ENCODE peak calls at places on chromosome 2, in ten cellular contexts. C is pancreas; W is left lung; K is CD4-positive, alpha-beta T cell; V is AG04450; F is Karpas-422; Z is iPS DF 6.9; Y is GM23248; J is brain microvascular endothelial cell; D is transverse colon. L is an unnamed sample.
A peak's percentile ranks its signal among the peaks of the same experiment; 100 is the strongest.

GRCh38 chr2:241865416-241865956 is 4.0 kb upstream of the RTP5 start:
- DNase-seq in D (no peak), J (no peak), Z (no peak), C (no peak), Y (no peak), F (no peak), W (no peak), K (no peak), V (no peak), L (no peak)

GRCh38 chr2:95017308-95017630 is 8.2 kb upstream of the MAL start:
- DNase-seq in K (no peak), Z (no peak), W (no peak), V (no peak), J (no peak), Y (no peak), F (no peak), D (no peak), C (no peak), L (no peak)

GRCh38 chr2:144382848-144383247 is 137.1 kb downstream of the ZEB2 start:
- DNase-seq in D (no peak), C (no peak), W (no peak), J (no peak), K (no peak), F (no peak), V (no peak), Z (no peak), Y (no peak), L (no peak)

GRCh38 chr2:229417176-229417575 is 146.1 kb upstream of the PID1 start:
- DNase-seq in Z (no peak), D (no peak), J (no peak), W (no peak), C (no peak), Y (no peak), K (no peak), F (no peak), V (no peak), L (no peak)

GRCh38 chr2:23028106-23028505 is 356.9 kb upstream of the KLHL29 start:
- DNase-seq in Z (no peak), C (no peak), Y (no peak), W (no peak), K (no peak), F (peak; percentile 82), D (no peak), V (no peak), J (no peak), L (no peak)

GRCh38 chr2:214130115-214130514 is 280.7 kb upstream of the VWC2L start:
- DNase-seq in J (no peak), F (no peak), K (no peak), V (no peak), W (no peak), C (peak; percentile 11), Y (no peak), Z (no peak), D (no peak), L (no peak)

GRCh38 chr2:128449226-128450061 is 130.8 kb upstream of the HS6ST1 start:
- DNase-seq in J (no peak), W (peak; percentile 54), D (no peak), Y (no peak), C (no peak), F (no peak), Z (no peak), K (no peak), V (no peak), L (no peak)

GRCh38 chr2:42567806-42568429 is 514 bp upstream of the MTA3 start:
- DNase-seq in K (no peak), Z (no peak), C (peak; percentile 48), J (peak; percentile 7), W (no peak), Y (peak; percentile 25), F (peak; percentile 98), V (no peak), D (peak; percentile 72), L (no peak)

GRCh38 chr2:19804861-19805260 is 96.9 kb downstream of the TTC32 start:
- DNase-seq in D (no peak), W (no peak), V (no peak), K (no peak), Z (no peak), F (no peak), C (no peak), Y (no peak), J (no peak), L (no peak)

GRCh38 chr2:126656311-126657145 is 570 bp downstream of the GYPC start:
- DNase-seq in V (no peak), W (peak; percentile 90), K (no peak), J (peak; percentile 28), C (peak; percentile 20), Y (peak; percentile 70), Z (no peak), F (peak; percentile 73), D (peak; percentile 35), L (no peak)

GRCh38 chr2:126658316-126658909 is 2.5 kb downstream of the GYPC start:
- DNase-seq in Y (no peak), J (no peak), Z (no peak), V (no peak), W (no peak), D (no peak), C (no peak), K (no peak), F (no peak), L (no peak)

GRCh38 chr2:126655500-126656310 is at the start of gene GYPC:
- DNase-seq in Y (peak; percentile 78), W (peak; percentile 89), V (peak; percentile 26), C (peak; percentile 43), Z (no peak), F (peak; percentile 77), J (peak; percentile 56), K (peak; percentile 44), D (peak; percentile 55), L (no peak)

GRCh38 chr2:126657636-126658315 is 1.8 kb downstream of the GYPC start:
- DNase-seq in J (peak; percentile 95), W (peak; percentile 93), K (peak; percentile 74), D (peak; percentile 77), F (peak; percentile 91), Y (peak; percentile 99), Z (no peak), C (peak; percentile 64), V (peak; percentile 98), L (no peak)

DNA sequence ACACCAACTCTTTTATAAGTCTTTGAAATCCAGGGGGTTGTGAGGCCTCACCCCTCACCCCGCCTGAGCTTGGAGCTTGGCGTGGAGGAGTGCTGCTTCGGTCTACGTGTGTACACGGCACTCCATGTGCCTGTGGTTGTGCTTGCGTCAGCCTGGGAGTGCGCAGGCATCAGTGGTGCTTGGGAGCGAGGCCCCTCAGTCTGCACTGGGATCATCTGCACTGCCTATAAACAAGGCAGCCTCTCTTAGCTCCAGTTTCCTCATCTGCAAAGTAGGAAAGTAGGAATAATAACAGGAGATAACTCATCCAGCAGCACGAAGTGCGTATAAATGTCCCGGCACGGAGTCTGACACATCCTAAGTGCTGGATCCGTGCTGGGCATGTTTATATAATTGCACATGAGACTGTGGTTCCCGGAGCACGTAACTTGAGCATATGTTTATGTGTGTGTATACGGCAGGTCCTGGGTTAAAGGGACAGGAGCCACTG is 1.2 kb downstream of the GYPC start:
- DNase-seq in K (no peak), C (no peak), Y (peak; percentile 97), W (no peak), D (peak; percentile 76), V (peak; percentile 92), J (peak; percentile 92), Z (no peak), F (peak; percentile 65), L (no peak)
- H3K27ac ChIP-seq in K (peak overlapping the region; percentile 81), C (peak overlapping the region; percentile 79), Y (peak overlapping the region; percentile 99), W (peak overlapping the region; percentile 96), D (peak overlapping the region; percentile 90), V (peak overlapping the region; percentile 100), J (peak overlapping the region; percentile 90), Z (no peak overlapping the region), F (peak overlapping the region; percentile 80), L (no peak overlapping the region)

GRCh38 chr2:53516650-53517049 is 251.0 kb upstream of the CHAC2 start:
- DNase-seq in Z (no peak), D (no peak), C (no peak), W (no peak), F (no peak), V (no peak), K (no peak), J (no peak), Y (no peak), L (no peak)

GRCh38 chr2:53515435-53516332 is 251.9 kb upstream of the CHAC2 start:
- DNase-seq in K (no peak), C (peak; percentile 24), W (no peak), Y (peak; percentile 5), J (no peak), Z (no peak), D (no peak), V (no peak), F (peak; percentile 49), L (no peak)

GRCh38 chr2:53520630-53520940 is 247.0 kb upstream of the CHAC2 start:
- DNase-seq in Y (no peak), J (no peak), Z (no peak), K (no peak), D (no peak), F (no peak), W (no peak), V (no peak), C (no peak), L (no peak)

DNA sequence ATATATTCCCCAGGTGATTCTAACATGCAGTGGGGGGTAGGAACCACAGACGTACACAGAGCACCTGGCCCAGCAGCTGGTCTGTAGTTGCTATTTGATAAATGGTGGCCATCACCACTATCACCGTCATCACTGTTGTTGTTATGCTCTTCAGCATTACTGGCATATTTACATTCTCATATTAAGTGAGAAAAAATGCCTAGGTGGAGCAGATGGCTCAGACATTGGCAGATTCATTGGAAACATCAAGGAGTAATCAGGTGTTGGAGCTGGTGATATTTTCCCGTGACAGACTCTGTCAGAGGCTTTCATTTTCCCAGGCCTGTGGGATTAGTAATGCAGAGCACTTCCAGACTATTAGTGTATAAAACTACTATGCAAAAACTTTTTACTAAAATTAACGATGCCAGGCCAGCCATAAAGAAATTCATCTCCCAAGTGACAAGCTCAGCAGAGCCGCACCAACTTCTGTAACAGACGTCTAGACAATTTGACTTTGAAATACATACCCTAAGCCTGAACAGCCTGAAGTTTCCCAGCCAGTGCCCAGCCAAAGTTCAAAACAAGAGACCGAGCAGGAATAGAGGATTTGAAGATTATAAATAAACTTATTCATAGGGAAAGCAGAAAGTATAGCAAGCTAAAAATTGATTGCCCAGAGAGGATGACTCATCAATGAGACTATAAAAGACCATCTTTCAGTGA is 247.5 kb upstream of the CHAC2 start:
- DNase-seq in J (no peak), K (no peak), Z (no peak), F (peak; percentile 54), W (no peak), Y (no peak), D (no peak), V (no peak), C (no peak), L (no peak)
- H3K27ac ChIP-seq in J (no peak overlapping the region), K (no peak overlapping the region), Z (no peak overlapping the region), F (peak overlapping the region; percentile 32), W (no peak overlapping the region), Y (no peak overlapping the region), D (no peak overlapping the region), V (no peak overlapping the region), C (peak overlapping the region; percentile 42), L (no peak overlapping the region)

GRCh38 chr2:86785456-86785855 is 5.3 kb downstream of the CD8A start:
- DNase-seq in V (no peak), J (no peak), F (no peak), W (no peak), C (no peak), Y (no peak), K (no peak), Z (no peak), D (no peak), L (no peak)
- H3K27ac ChIP-seq in V (no peak overlapping the region), J (no peak overlapping the region), F (no peak overlapping the region), W (no peak overlapping the region), C (no peak overlapping the region), Y (no peak overlapping the region), K (no peak overlapping the region), Z (no peak overlapping the region), D (no peak overlapping the region), L (no peak overlapping the region)

GRCh38 chr2:236941106-236941505 is 144.6 kb upstream of the COPS8 start:
- DNase-seq in K (no peak), C (no peak), W (no peak), Z (no peak), J (no peak), F (no peak), V (no peak), D (no peak), Y (no peak), L (no peak)
- H3K27ac ChIP-seq in K (no peak overlapping the region), C (no peak overlapping the region), W (no peak overlapping the region), Z (no peak overlapping the region), J (no peak overlapping the region), F (no peak overlapping the region), V (no peak overlapping the region), D (no peak overlapping the region), Y (no peak overlapping the region), L (no peak overlapping the region)

L was measured in epithelial cell of prostate.